ENCODE peak calls at places on chromosomes 16 and 17, in four cellular contexts. K is foreskin fibroblast, Y is left lung, M is adrenal gland. V is an unnamed sample.

GRCh38 chr17:30256756-30257506 is 21.4 kb upstream of the SLC6A4 start:
- DNase-seq in Y (no peak), K (peak; percentile 69), M (no peak), V (no peak)

GRCh38 chr16:4298761-4299522 is 16.9 kb upstream of the GLIS2 start:
- DNase-seq in M (peak; percentile 48), Y (peak; percentile 86), K (peak; percentile 98), V (no peak)

GRCh38 chr17:1686086-1686485 is 1.4 kb upstream of the PRPF8 start:
- DNase-seq in K (no peak), M (no peak), Y (no peak), V (no peak)

GRCh38 chr16:528111-529011 is 849 bp downstream of the CAPN15 start:
- DNase-seq in M (peak; percentile 43), Y (peak; percentile 58), K (peak; percentile 90), V (no peak)

GRCh38 chr17:81027591-81028505 is 7.1 kb upstream of the BAIAP2 start:
- DNase-seq in M (no peak), Y (no peak), K (no peak), V (no peak)

GRCh38 chr16:75261590-75262078 is 10.2 kb upstream of the BCAR1 start:
- DNase-seq in M (no peak), Y (no peak), K (no peak), V (no peak)

GRCh38 chr16:88649195-88649923 is 1.5 kb downstream of the CYBA start:
- DNase-seq in Y (no peak), M (no peak), K (no peak), V (no peak)

GRCh38 chr16:77840093-77840492 is 51.7 kb downstream of the VAT1L start:
- DNase-seq in M (no peak), Y (no peak), K (no peak), V (no peak)

GRCh38 chr16:85245307-85246172 is 133.3 kb upstream of the CIBAR2 start:
- DNase-seq in K (peak; percentile 87), M (peak; percentile 72), Y (peak; percentile 58), V (peak; percentile 1)

GRCh38 chr17:72244494-72244893 is 123.7 kb downstream of the SOX9 start:
- DNase-seq in M (no peak), K (peak; percentile 33), Y (no peak), V (no peak)

GRCh38 chr17:43025290-43025657 is 243 bp downstream of the RND2 start:
- DNase-seq in Y (no peak), M (no peak), K (no peak), V (no peak)

GRCh38 chr17:38554430-38555350 is 51.1 kb downstream of the SRCIN1 start:
- DNase-seq in Y (no peak), K (no peak), M (peak; percentile 40), V (no peak)

GRCh38 chr17:55163408-55163807 is 101.4 kb upstream of the HLF start:
- DNase-seq in Y (no peak), M (no peak), K (no peak), V (no peak)

GRCh38 chr17:47955497-47956461 is 1.9 kb downstream of the PRR15L start:
- DNase-seq in M (no peak), Y (peak; percentile 88), K (no peak), V (no peak)

GRCh38 chr16:85246473-85246872 is 134.2 kb upstream of the CIBAR2 start:
- DNase-seq in Y (no peak), M (no peak), K (no peak), V (no peak)

GRCh38 chr16:86584726-86585721 is 6.7 kb downstream of the FOXL1 start:
- DNase-seq in M (no peak), K (peak; percentile 71), Y (no peak), V (no peak)

GRCh38 chr16:15933781-15934180 is 15.6 kb upstream of the ABCC1 start:
- DNase-seq in K (no peak), M (no peak), Y (no peak), V (no peak)

GRCh38 chr17:9024497-9024896 is 3.2 kb downstream of the NTN1 start:
- DNase-seq in Y (no peak), M (no peak), K (no peak), V (no peak)

GRCh38 chr17:30290696-30291570 is 811 bp downstream of the BLMH start:
- DNase-seq in Y (no peak), M (peak; percentile 26), K (peak; percentile 64), V (no peak)

GRCh38 chr16:29653436-29653835 is 9.6 kb upstream of the SPN start:
- DNase-seq in M (no peak), Y (no peak), K (no peak), V (no peak)

GRCh38 chr17:41717408-41718286 is 5.5 kb downstream of the GAST start:
- DNase-seq in Y (no peak), K (peak; percentile 64), M (no peak), V (no peak)

GRCh38 chr16:80230328-80231117 is 310.3 kb upstream of the DYNLRB2 start:
- DNase-seq in Y (no peak), K (peak; percentile 21), M (no peak), V (no peak)

GRCh38 chr16:71894229-71894920 is 956 bp upstream of the IST1 start:
- DNase-seq in Y (peak; percentile 64), K (peak; percentile 84), M (peak; percentile 67), V (peak; percentile 47)

GRCh38 chr17:33512113-33512512 is 219.0 kb upstream of the ASIC2 start:
- DNase-seq in Y (no peak), K (no peak), M (no peak), V (no peak)

GRCh38 chr16:31029272-31029671 is 4.1 kb upstream of the STX4 start:
- DNase-seq in M (no peak), K (no peak), Y (no peak), V (no peak)

GRCh38 chr16:67470314-67470713 is 10.6 kb downstream of the ATP6V0D1 start:
- DNase-seq in Y (peak; percentile 87), K (peak; percentile 47), M (peak; percentile 97), V (no peak)

GRCh38 chr17:21242026-21242700 is 11.0 kb downstream of the NATD1 start:
- DNase-seq in M (no peak), Y (no peak), K (peak; percentile 83), V (no peak)

GRCh38 chr17:53628011-53628410 is 194.7 kb upstream of the KIF2B start:
- DNase-seq in K (peak; percentile 57), M (no peak), Y (no peak), V (peak; percentile 52)

GRCh38 chr16:68993421-68993820 is 112.0 kb upstream of the HAS3 start:
- DNase-seq in Y (no peak), K (no peak), M (no peak), V (no peak)

GRCh38 chr17:66691644-66692500 is 143.0 kb upstream of the CACNG5 start:
- DNase-seq in M (peak; percentile 32), Y (no peak), K (peak; percentile 62), V (no peak)

GRCh38 chr17:17890773-17891759 is 54.3 kb upstream of the SREBF1 start:
- DNase-seq in M (peak; percentile 77), K (peak; percentile 85), Y (peak; percentile 64), V (no peak)

GRCh38 chr16:695355-696089 is 5.3 kb upstream of the WDR24 start:
- DNase-seq in Y (peak; percentile 41), K (peak; percentile 55), M (peak; percentile 57), V (no peak)

GRCh38 chr17:12591336-12591735 is 74.4 kb upstream of the MYOCD start:
- DNase-seq in K (peak; percentile 7), M (no peak), Y (no peak), V (no peak)

GRCh38 chr16:10729649-10730048 is 14.0 kb upstream of the NUBP1 start:
- DNase-seq in M (peak; percentile 86), Y (no peak), K (peak; percentile 64), V (no peak)

GRCh38 chr16:88655053-88655732 is 4.3 kb upstream of the CYBA start:
- DNase-seq in K (no peak), Y (no peak), M (no peak), V (no peak)

GRCh38 chr16:78375055-78375679 is 275.7 kb downstream of the WWOX start:
- DNase-seq in Y (no peak), M (no peak), K (no peak), V (no peak)

GRCh38 chr17:72982680-72983079 is 109.8 kb downstream of the SLC39A11 start:
- DNase-seq in Y (no peak), M (no peak), K (no peak), V (no peak)

GRCh38 chr17:34579979-34580684 is 750 bp downstream of the TMEM132E start:
- DNase-seq in Y (no peak), M (peak; percentile 28), K (peak; percentile 43), V (no peak)

GRCh38 chr16:70691223-70692129 is 5.6 kb upstream of the MTSS2 start:
- DNase-seq in M (peak; percentile 97), Y (peak; percentile 76), K (peak; percentile 97), V (no peak)

GRCh38 chr17:50209133-50209471 is 7.7 kb upstream of the COL1A1 start:
- DNase-seq in K (no peak), Y (no peak), M (no peak), V (no peak)
- H3K4me3 ChIP-seq in K (no peak overlapping the region), Y (no peak overlapping the region), M (no peak overlapping the region), V (no peak overlapping the region)

GRCh38 chr17:39606434-39607056 is 1.2 kb downstream of the NEUROD2 start:
- DNase-seq in Y (no peak), K (no peak), M (no peak), V (no peak)

GRCh38 chr17:39608601-39609000 is 881 bp upstream of the NEUROD2 start:
- DNase-seq in Y (no peak), K (no peak), M (no peak), V (no peak)

GRCh38 chr17:39608142-39608541 is 422 bp upstream of the NEUROD2 start:
- DNase-seq in M (no peak), Y (no peak), K (no peak), V (no peak)

GRCh38 chr17:39607851-39608130 is at the start of gene NEUROD2:
- DNase-seq in K (no peak), M (no peak), Y (no peak), V (no peak)

DNA sequence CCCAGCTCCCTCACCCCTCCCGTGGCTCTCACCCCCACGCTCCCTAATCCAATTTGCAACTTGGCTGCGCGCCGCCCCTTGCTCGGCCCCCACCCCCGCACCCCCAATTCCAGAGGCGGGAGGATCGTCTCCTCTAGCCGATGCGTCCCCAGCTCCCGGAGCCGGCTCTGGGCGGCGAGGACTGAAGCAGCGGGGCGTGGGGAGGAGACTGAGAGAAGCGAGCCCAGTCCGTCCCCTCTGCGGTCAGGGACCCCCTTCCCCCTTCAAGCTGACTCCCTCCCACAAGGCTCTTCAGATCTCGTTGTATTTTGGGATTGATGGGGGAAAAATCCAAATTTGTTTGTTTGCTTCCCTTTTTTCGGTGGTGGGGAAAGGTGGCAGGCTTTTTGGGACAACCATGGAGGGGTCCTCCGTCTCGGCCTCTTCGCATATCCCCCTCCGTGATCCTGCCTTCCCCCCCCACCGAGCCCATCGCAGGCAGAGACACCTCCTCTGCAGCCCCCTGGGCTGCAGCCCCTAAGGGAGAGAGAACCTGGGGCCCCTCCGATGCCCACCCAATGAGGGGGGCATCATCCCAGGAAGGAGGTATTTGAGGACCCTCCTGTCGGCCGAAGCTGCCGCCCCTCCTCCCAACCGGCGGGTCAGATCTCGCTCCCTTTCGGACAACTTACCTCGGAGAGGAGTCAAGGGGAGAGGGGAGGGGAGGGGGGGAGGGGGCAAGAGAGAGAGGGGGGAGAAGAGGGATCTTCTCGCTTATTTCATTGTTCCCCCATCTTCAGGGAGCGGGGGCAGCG is 466 bp downstream of the NEUROD2 start:
- DNase-seq in Y (no peak), M (no peak), K (no peak), V (no peak)
- H3K4me3 ChIP-seq in Y (no peak overlapping the region), M (no peak overlapping the region), K (no peak overlapping the region), V (no peak overlapping the region)

GRCh38 chr17:15496735-15497134 is 29.3 kb upstream of the CDRT4 start:
- DNase-seq in Y (no peak), K (no peak), M (no peak), V (no peak)
- H3K4me3 ChIP-seq in Y (no peak overlapping the region), K (no peak overlapping the region), M (no peak overlapping the region), V (no peak overlapping the region)

GRCh38 chr16:73170587-73170986 is 122.7 kb upstream of the ZFHX3 start:
- DNase-seq in M (no peak), K (no peak), Y (no peak), V (no peak)
- H3K4me3 ChIP-seq in M (no peak overlapping the region), K (no peak overlapping the region), Y (no peak overlapping the region), V (peak overlapping the region; percentile 26)